ENCODE peak calls at places on chromosome 6, in four cellular contexts. M is HepG2, O is HCT116, E is H1. H is an unnamed sample.

GRCh38 chr6:1436334-1437306 is 47.2 kb downstream of the FOXF2 start:
- DNase-seq in M (peak; percentile 67), O (peak; percentile 57), E (no peak), H (peak; percentile 81)

GRCh38 chr6:40319124-40319523 is 268.0 kb downstream of the LRFN2 start:
- DNase-seq in O (no peak), M (no peak), E (no peak), H (no peak)

GRCh38 chr6:132481189-132481588 is 31.7 kb downstream of the STX7 start:
- DNase-seq in E (no peak), O (no peak), M (no peak), H (no peak)

GRCh38 chr6:65566117-65566516 is 140.9 kb downstream of the EYS start:
- DNase-seq in O (no peak), E (peak; percentile 10), M (peak; percentile 14), H (no peak)

GRCh38 chr6:2522521-2522920 is 228.2 kb downstream of the MYLK4 start:
- DNase-seq in O (no peak), E (no peak), M (no peak), H (no peak)

GRCh38 chr6:44029489-44030185 is 97.6 kb downstream of the MRPL14 start:
- DNase-seq in M (no peak), O (no peak), E (no peak), H (no peak)

GRCh38 chr6:75213112-75213511 is 7.3 kb upstream of the COL12A1 start:
- DNase-seq in O (no peak), M (no peak), E (no peak), H (no peak)

GRCh38 chr6:140193269-140193668 is 818.8 kb upstream of the CITED2 start:
- DNase-seq in E (no peak), M (no peak), O (no peak), H (peak; percentile 12)

GRCh38 chr6:134470090-134470975 is 152.4 kb upstream of the SGK1 start:
- DNase-seq in O (no peak), M (no peak), E (no peak), H (no peak)

GRCh38 chr6:21151178-21151956 is 442.2 kb upstream of the SOX4 start:
- DNase-seq in M (peak; percentile 27), O (no peak), E (no peak), H (no peak)

GRCh38 chr6:105566503-105566902 is 163.6 kb upstream of the PREP start:
- DNase-seq in M (no peak), E (no peak), O (no peak), H (no peak)

GRCh38 chr6:75437451-75438185 is 56.0 kb downstream of the FILIP1 start:
- DNase-seq in E (no peak), M (no peak), O (no peak), H (no peak)

GRCh38 chr6:81766482-81767069 is 14.1 kb upstream of the TENT5A start:
- DNase-seq in M (peak; percentile 78), E (no peak), O (no peak), H (no peak)

GRCh38 chr6:115000736-115001135 is 657.9 kb upstream of the HS3ST5 start:
- DNase-seq in M (no peak), E (no peak), O (no peak), H (peak; percentile 28)

GRCh38 chr6:5498579-5498899 is 237.2 kb downstream of the FARS2 start:
- DNase-seq in O (no peak), M (no peak), E (no peak), H (no peak)

GRCh38 chr6:12504325-12504966 is 212.1 kb upstream of the PHACTR1 start:
- DNase-seq in E (no peak), M (peak; percentile 47), O (peak; percentile 48), H (peak; percentile 66)

GRCh38 chr6:80640176-80640575 is 533.7 kb downstream of the BCKDHB start:
- DNase-seq in O (no peak), M (no peak), E (no peak), H (no peak)

GRCh38 chr6:41548841-41549642 is 2.9 kb downstream of the FOXP4 start:
- DNase-seq in O (no peak), M (no peak), E (no peak), H (no peak)

GRCh38 chr6:163919652-163920051 is 505.1 kb downstream of the QKI start:
- DNase-seq in O (no peak), M (no peak), E (no peak), H (no peak)

GRCh38 chr6:168999392-168999791 is 254.3 kb downstream of the THBS2 start:
- DNase-seq in O (no peak), M (no peak), E (no peak), H (no peak)

GRCh38 chr6:53735896-53736295 is 58.9 kb upstream of the LRRC1 start:
- DNase-seq in M (no peak), O (no peak), E (no peak), H (no peak)

GRCh38 chr6:155152211-155153076 is 111.4 kb upstream of the CLDN20 start:
- DNase-seq in M (peak; percentile 75), O (no peak), E (peak; percentile 63), H (no peak)

GRCh38 chr6:8400663-8401062 is 34.7 kb downstream of the SLC35B3 start:
- DNase-seq in M (no peak), E (no peak), O (no peak), H (no peak)

GRCh38 chr6:159044899-159045727 is at the start of gene TAGAP:
- DNase-seq in M (no peak), O (no peak), E (no peak), H (no peak)

GRCh38 chr6:134397674-134398073 is 79.8 kb upstream of the SGK1 start:
- DNase-seq in O (no peak), E (no peak), M (no peak), H (no peak)

GRCh38 chr6:44569131-44569530 is 181.6 kb downstream of the CDC5L start:
- DNase-seq in O (no peak), E (no peak), M (no peak), H (no peak)

GRCh38 chr6:136524936-136525413 is 25.2 kb downstream of the MAP7 start:
- DNase-seq in M (no peak), O (no peak), E (no peak), H (no peak)

DNA sequence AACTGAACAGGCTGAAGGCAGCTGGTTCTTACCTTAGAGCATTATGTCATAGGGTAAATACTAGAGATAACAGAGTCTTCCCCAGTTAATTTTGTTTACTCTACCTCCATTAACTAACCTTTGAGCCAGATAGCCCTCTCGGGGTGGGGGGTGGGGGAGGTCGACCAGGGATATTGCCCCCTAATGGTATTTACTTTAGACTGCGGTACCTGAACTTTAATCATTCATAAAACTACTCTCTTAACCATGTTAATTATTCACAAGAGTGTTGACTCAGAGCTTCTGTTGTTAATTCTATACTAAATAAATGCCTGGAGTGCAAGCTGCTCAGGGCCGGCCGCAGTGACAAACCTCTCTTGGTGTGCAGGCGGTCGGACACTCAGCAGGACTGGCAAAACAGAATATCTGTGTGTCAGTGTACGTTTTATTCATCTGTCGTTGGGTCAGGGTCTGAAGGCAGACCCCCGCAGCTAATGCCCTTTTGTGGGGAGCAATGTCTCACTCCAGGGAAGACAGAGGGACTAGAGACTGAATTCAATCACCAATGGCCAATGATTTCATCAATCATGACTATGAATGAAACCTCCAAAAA is 152.4 kb upstream of the COL21A1 start:
- DNase-seq in O (no peak), E (no peak), M (peak; percentile 98), H (no peak)
- TF ChIP-seq JUND in O (no peak), E (no peak), M (peak; percentile 57), H (no peak)

DNA sequence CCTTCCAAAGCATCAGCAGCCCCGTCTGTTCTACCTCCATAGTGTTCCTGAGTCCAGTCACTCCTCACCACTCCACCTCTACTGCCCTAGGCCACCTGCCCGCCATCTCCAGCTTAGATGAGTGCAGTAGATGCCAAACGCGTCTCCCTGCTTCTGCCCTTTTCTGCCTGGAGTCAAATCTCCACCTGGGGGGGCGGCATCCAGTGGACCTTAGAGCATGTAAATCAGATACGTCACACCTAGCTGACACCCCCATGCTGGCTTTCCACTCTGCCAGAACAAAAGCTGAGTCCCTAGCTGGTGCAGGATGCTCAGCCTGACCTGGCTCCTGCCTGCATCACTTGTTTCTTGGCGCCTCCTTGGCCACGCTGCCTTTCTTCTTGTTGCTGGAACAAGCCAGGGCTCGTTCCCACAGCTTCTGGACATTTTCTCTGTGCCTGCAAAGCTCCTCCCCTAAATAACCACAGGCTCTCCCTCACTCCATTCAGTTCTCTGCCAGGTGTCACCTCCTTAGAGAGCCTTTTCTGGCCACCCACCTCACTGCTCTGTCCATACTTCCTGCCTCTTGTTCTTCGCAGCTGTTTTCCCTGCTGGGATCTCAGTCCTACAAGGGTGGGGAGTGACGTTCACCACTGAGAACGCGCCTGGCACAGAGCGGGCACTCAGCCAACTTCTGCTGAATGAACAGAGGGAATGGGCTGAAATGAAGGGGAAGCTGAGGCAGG is 5.8 kb downstream of the DDR1 start:
- DNase-seq in E (no peak), O (no peak), M (no peak), H (no peak)
- TF ChIP-seq JUND in E (no peak), O (no peak), M (no peak), H (no peak)

DNA sequence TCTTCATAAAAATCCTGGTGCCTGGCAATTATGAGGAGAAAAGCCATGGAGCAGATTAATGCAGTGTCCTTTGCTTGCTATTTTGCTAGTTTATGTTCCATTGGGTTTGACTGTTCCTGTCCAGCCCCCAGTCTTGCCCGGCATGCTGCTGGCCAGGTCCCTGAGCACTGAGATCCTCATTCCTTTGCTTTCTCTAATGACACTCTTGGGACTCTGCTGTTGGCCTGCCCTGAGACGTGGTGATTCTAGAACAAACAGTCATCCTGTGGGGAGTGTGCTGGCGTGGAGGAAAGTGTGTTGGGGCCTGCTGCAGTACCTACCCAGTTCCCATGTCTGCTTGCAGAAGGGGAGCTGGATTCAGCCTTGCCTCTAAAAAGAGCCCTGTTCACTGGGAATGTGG is 4.1 kb downstream of the MLN start:
- DNase-seq in E (no peak), M (no peak), O (no peak), H (no peak)
- TF ChIP-seq JUND in E (no peak), M (no peak), O (no peak), H (no peak)

DNA sequence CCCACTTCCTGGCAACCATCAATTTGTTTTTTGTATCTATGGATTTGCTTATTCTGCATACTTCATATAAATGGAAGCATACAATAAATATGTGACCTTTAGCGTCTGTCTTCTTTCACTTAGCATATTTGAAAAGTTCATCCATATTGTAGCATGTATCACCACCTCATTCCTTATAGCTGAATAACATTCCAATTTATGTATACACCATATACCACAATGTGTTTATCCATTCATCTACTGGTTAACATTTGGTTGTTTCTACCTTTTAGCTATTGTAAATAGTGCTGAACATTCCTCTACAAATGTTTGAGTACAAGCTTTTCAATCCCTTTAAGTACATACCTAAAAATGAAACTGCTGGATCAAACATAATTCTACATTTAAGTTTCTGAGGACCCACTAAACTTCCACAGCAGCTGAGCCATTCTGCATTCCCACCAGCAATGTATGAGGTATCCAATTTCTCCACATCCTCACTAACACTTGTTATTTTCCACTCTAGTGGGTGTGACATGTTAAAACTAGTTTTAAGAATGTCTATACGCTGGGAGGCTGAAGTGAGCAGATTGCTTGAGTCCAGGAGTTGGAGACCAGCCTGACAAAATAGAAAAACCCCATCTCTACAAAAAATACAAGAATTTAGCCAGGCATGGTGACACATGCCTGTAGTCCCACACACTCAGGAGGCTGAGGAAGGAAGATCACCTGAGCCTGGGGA is 32.9 kb downstream of the NUDT3 start:
- DNase-seq in E (no peak), O (no peak), M (no peak), H (peak; percentile 42)
- TF ChIP-seq JUND in E (no peak), O (no peak), M (no peak), H (no peak)

GRCh38 chr6:128600397-128600951 is 80.1 kb upstream of the PTPRK start:
- DNase-seq in E (no peak), M (no peak), O (no peak), H (no peak)
- TF ChIP-seq JUND in E (no peak), M (no peak), O (no peak), H (no peak)

GRCh38 chr6:154106251-154106650 is 67.2 kb downstream of the OPRM1 start:
- DNase-seq in E (no peak), M (no peak), O (no peak), H (no peak)
- TF ChIP-seq JUND in E (no peak), M (no peak), O (no peak), H (no peak)